ENCODE peak calls at places on chromosomes 5 and 9, in eight cellular contexts. D is neural progenitor cell; C is naive thymus-derived CD4-positive, alpha-beta T cell; F is ovary; W is HCT116; Z is heart right ventricle; S is Peyer's patch; Q is gastrocnemius medialis. M is an unnamed sample. For H3K4me1, the result is how much of the 10 kb centered on the place peaks cover.

GRCh38 chr5:120690621-120691407 is 226.7 kb downstream of the PRR16 start:
- DNase-seq in W (no peak), C (no peak), D (no peak), S (no peak), F (no peak), Z (no peak), Q (no peak), M (no peak)

GRCh38 chr5:111618644-111619271 is 106.4 kb upstream of the STARD4 start:
- DNase-seq in F (no peak), Q (no peak), D (no peak), Z (no peak), W (no peak), C (no peak), S (no peak), M (no peak)

GRCh38 chr5:17203329-17204132 is 13.9 kb upstream of the BASP1 start:
- DNase-seq in Q (no peak), S (no peak), Z (no peak), D (peak), W (peak), F (no peak), C (peak), M (no peak)

GRCh38 chr5:154267516-154267915 is 77.0 kb downstream of the GALNT10 start:
- DNase-seq in W (no peak), Q (no peak), C (no peak), Z (no peak), S (no peak), D (no peak), F (no peak), M (no peak)

GRCh38 chr5:124894541-124894940 is 148.1 kb upstream of the ZNF608 start:
- DNase-seq in Z (no peak), W (no peak), S (no peak), D (no peak), Q (no peak), C (no peak), F (no peak), M (no peak)

GRCh38 chr5:55063220-55063863 is 39.1 kb upstream of the GZMA start:
- DNase-seq in Z (no peak), W (no peak), Q (no peak), D (no peak), C (no peak), F (no peak), S (no peak), M (no peak)

GRCh38 chr9:71587576-71588362 is 180.5 kb downstream of the CEMIP2 start:
- DNase-seq in W (no peak), C (no peak), F (no peak), Q (no peak), D (no peak), Z (no peak), S (no peak), M (no peak)

GRCh38 chr9:121303456-121304451 is 35.8 kb downstream of the GSN start:
- DNase-seq in D (no peak), S (peak), W (no peak), Q (peak), F (no peak), Z (no peak), C (no peak), M (peak)

GRCh38 chr5:143600396-143601075 is 197.1 kb upstream of the NR3C1 start:
- DNase-seq in D (no peak), F (no peak), Z (no peak), Q (no peak), C (no peak), S (no peak), W (no peak), M (no peak)

GRCh38 chr5:180910735-180911134 is 11.8 kb downstream of the BTNL8 start:
- DNase-seq in D (no peak), F (no peak), Q (no peak), S (no peak), W (no peak), C (no peak), Z (no peak), M (no peak)

GRCh38 chr9:112486221-112487007 is at the start of gene KIAA1958:
- DNase-seq in W (peak), Z (peak), C (peak), D (peak), F (peak), Q (peak), S (peak), M (peak)

GRCh38 chr5:100856462-100856861 is 46.6 kb downstream of the ST8SIA4 start:
- DNase-seq in F (no peak), Q (no peak), C (no peak), Z (no peak), S (no peak), W (no peak), D (no peak), M (no peak)

GRCh38 chr9:18580146-18580545 is 106.2 kb downstream of the ADAMTSL1 start:
- DNase-seq in C (no peak), W (no peak), S (no peak), F (no peak), Q (no peak), Z (no peak), D (no peak), M (no peak)

GRCh38 chr9:21690561-21690960 is 111.9 kb upstream of the MTAP start:
- DNase-seq in D (no peak), W (no peak), Q (no peak), C (no peak), S (no peak), F (no peak), Z (no peak), M (no peak)

GRCh38 chr5:117494208-117494607 is 919.6 kb upstream of the SEMA6A start:
- DNase-seq in F (no peak), C (no peak), S (no peak), W (no peak), D (no peak), Z (no peak), Q (no peak), M (no peak)

GRCh38 chr9:108776920-108777650 is 78.7 kb downstream of the ACTL7B start:
- DNase-seq in F (no peak), D (no peak), Q (no peak), W (no peak), C (no peak), S (no peak), Z (no peak), M (no peak)

GRCh38 chr9:19102181-19102630 is 498 bp downstream of the HAUS6 start:
- DNase-seq in C (peak), W (no peak), D (peak), Q (no peak), Z (no peak), F (peak), S (peak), M (peak)

GRCh38 chr5:75681125-75681830 is 36.0 kb downstream of the POC5 start:
- DNase-seq in Z (no peak), W (peak), Q (no peak), S (no peak), F (no peak), D (peak), C (peak), M (no peak)

GRCh38 chr5:83513491-83513890 is 41.9 kb downstream of the VCAN start:
- DNase-seq in Q (no peak), C (no peak), W (no peak), D (no peak), S (no peak), Z (no peak), F (no peak), M (no peak)

GRCh38 chr5:1799110-1799601 is 481 bp downstream of the MRPL36 start:
- DNase-seq in W (no peak), Q (no peak), Z (no peak), C (no peak), F (peak), S (no peak), D (peak), M (no peak)

GRCh38 chr5:155906046-155906445 is 420.9 kb upstream of the SGCD start:
- DNase-seq in Z (no peak), D (no peak), C (no peak), S (no peak), F (no peak), W (no peak), Q (no peak), M (no peak)

GRCh38 chr5:43643750-43644149 is 40.8 kb downstream of the NNT start:
- DNase-seq in W (no peak), Q (no peak), C (no peak), F (no peak), Z (no peak), D (no peak), S (no peak), M (no peak)

GRCh38 chr9:38067892-38068615 is 973 bp downstream of the SHB start:
- DNase-seq in D (peak), Q (no peak), F (peak), W (no peak), C (peak), S (no peak), Z (peak), M (peak)

GRCh38 chr9:76530458-76531100 is 71.6 kb downstream of the GCNT1 start:
- DNase-seq in S (no peak), Q (no peak), Z (no peak), W (no peak), C (no peak), D (no peak), F (no peak), M (no peak)

GRCh38 chr9:132164604-132165362 is 2.9 kb downstream of the NTNG2 start:
- DNase-seq in S (no peak), C (no peak), D (peak), Q (peak), Z (no peak), F (no peak), W (no peak), M (no peak)

DNA sequence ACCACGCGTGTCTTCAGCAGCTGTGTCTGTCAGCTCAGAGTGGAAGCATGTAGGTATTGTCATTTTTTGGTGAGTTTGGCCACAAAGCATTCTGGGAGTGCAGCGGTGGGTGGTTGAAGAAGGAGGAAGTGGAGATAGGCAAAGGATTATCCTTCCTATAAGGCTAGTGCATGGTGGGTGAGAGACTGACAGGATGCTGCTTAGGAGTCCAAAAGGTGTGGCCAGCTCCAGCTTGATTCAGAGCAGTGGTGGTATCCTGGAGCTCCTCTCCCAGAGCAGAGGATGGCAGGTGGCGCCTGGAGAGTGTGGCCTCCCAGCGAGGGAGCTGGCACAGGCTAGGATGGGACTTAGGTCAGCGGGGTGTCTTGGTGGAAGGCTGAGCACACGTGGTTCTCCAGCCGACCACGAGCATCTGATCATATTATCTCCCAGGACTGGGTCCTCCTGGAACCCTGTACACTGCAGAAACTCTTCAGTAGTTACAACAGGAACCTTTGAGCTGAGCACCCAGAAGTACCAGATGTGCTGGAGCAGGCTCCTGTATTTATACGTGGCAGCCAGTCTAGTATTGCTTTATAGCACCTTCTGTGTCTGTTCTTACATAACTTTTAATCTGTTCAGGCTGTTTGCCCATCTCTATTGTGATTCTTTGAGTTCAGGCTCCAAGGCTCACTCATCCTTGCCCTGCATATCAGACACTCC is 29.6 kb downstream of the MAML1 start:
- DNase-seq in Q (no peak), Z (no peak), C (peak), F (no peak), S (peak), D (no peak), W (no peak), M (no peak)
- H3K4me1 ChIP-seq in Q (half or more), Z (half or more), C (under half), F (under half), S (under half), D (under half), W (under half), M (half or more)

DNA sequence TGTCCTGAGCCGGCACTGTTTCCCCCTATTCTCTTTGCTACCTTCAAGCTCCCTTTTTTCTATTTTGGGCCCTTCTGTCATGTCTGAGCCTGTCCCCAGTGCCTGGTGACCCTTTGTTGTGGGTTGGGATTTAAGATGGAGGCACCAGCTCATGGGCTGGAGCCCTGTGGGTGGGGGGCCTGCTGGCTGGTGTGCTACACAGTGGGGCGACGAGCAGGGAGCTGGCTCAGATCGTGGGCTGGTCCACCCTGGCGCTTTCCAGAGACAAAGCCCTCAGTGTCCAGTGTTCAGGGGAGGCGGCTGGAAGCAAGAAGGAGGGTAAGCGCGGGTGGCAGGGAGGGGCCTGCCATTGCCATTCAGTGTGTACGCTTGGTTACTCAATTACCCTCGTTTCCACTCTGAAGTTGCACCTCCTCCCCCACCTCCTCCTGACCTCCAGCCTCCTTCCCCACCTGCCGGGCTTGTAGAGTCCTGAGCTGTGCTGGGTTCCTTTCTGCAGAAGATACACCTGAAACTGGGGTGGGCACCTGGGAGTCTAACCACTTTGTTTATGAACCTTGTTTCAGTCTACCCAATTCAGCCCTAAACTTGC is 49.8 kb downstream of the MVB12B start:
- DNase-seq in D (peak), Q (no peak), C (no peak), F (no peak), W (no peak), Z (no peak), S (no peak), M (no peak)
- H3K4me3 ChIP-seq in D (peak), Q (no peak), C (no peak), F (no peak), W (no peak), Z (no peak), S (no peak), M (no peak)

DNA sequence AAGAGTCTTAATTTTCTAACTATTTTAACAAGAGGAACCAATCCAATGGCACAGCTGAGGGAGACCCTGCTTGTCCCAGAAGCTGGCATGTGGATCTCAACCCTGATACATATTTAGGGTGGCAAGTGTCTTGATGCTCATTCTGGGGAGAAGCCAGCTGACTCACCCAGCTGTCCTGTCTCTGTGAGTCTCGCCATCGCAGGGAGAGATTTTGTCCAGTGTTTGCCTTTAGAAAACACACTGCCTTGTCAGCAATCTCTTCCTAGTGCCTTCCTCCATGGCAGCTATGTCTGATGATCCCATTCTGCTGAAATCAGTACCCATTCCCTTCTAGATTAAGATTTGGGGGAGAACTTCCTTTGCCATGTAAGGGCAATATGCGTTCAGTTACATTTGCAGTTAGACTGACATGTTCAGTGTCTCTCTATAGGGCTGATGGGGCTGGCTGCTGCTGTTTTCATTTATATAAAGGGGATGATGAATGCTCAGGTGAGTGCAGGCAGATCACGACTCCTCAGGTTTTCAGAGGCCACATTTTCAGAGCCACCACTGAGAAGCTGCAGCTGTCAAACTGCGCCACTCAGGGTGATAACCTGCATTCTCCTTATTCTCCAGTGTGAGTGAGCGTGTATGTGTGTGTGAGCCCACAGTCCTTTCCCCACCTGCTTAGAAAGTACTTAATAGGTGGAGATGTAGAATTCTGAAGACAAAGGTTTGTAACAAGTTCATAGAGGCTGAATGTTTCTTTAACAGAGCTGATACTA is 217.0 kb downstream of the GAS1 start:
- DNase-seq in Z (no peak), Q (no peak), D (no peak), C (no peak), W (no peak), S (no peak), F (no peak), M (no peak)
- H3K27ac ChIP-seq in Z (no peak), Q (no peak), D (no peak), C (no peak), W (no peak), S (no peak), F (no peak), M (no peak)

GRCh38 chr9:131076347-131077195 is 19.8 kb upstream of the AIF1L start:
- DNase-seq in Z (no peak), F (no peak), D (no peak), C (no peak), W (no peak), S (no peak), Q (no peak), M (no peak)

GRCh38 chr9:131080589-131080988 is 15.7 kb upstream of the AIF1L start:
- DNase-seq in W (no peak), C (no peak), S (no peak), D (no peak), Z (no peak), F (no peak), Q (no peak), M (no peak)

GRCh38 chr9:131081868-131082267 is 14.5 kb upstream of the AIF1L start:
- DNase-seq in S (no peak), D (no peak), C (no peak), F (no peak), Q (no peak), W (no peak), Z (no peak), M (no peak)

GRCh38 chr9:131082774-131083512 is 13.4 kb upstream of the AIF1L start:
- DNase-seq in Z (no peak), W (no peak), F (no peak), Q (no peak), S (no peak), D (no peak), C (no peak), M (no peak)

DNA sequence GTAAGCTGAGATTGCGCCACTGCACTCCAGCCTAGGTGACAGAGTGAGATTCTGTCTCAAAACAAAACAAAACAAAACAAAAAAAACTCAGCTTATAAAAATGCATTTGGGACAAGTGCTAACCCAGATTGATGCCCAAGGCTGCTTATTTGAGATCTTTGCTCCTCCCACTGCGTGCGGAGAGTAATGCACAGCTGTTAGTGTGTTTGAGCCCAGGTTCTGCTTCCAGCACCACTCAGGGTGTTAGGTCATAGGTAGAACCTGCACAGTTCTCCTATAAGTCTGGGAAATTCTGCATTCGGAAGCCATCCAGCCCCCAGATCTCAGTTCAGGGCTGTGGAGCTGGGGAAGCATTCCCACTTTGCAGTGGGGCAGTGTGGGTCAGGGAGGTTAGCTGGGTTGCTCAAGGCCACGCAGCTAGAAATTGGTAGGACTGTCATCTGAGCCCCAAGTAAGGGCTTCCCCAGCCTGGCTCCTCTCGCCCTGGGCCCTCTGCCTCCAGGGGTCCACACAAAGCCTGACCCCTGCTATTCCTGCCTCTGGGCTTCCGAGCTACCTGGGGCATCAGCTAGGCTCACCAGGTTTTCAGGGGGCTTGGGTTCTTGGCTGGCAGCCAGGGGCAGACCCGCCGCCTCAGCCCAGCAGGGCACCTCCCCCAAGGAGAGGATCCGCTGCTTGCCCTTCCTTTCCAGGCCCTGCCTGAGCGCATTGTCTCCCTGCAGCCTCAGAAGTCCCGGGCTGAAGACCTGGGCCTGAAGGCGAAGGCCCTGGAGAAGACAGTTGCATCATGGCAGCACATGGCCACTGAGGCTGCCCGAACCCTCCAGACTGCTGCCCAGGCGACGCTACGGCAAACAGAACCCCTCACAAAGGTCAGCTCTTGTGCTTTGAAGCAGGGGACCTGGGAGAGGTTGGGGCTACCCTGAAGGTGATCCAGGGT is 17.6 kb upstream of the AIF1L start:
- DNase-seq in W (no peak), Q (no peak), D (no peak), F (no peak), Z (no peak), C (no peak), S (no peak), M (no peak)
- H3K4me1 ChIP-seq in W (under half), Q (under half), D (under half), F (under half), Z (under half), C (under half), S (under half), M (under half)

GRCh38 chr5:141383345-141383744 is 803 bp downstream of the PCDHGA7 start:
- DNase-seq in Z (no peak), F (no peak), C (no peak), S (no peak), W (no peak), D (no peak), Q (no peak), M (no peak)
- H3K4me3 ChIP-seq in Z (no peak), F (no peak), C (no peak), S (no peak), W (no peak), D (no peak), Q (peak), M (no peak)

GRCh38 chr5:67221487-67222242 is 25.1 kb upstream of the CD180 start:
- DNase-seq in S (no peak), D (no peak), Q (no peak), F (no peak), Z (no peak), C (peak), W (no peak), M (no peak)
- H3K27ac ChIP-seq in S (peak), D (no peak), Q (no peak), F (no peak), Z (no peak), C (peak), W (no peak), M (peak)

GRCh38 chr5:141840295-141840812 is 37.9 kb downstream of the PCDH1 start:
- DNase-seq in S (no peak), F (no peak), D (no peak), Q (no peak), W (no peak), C (no peak), Z (no peak), M (no peak)

GRCh38 chr5:141843156-141843927 is 34.9 kb downstream of the PCDH1 start:
- DNase-seq in C (no peak), W (no peak), S (no peak), D (no peak), Q (no peak), Z (no peak), F (no peak), M (no peak)

GRCh38 chr5:141840826-141841360 is 37.3 kb downstream of the PCDH1 start:
- DNase-seq in D (no peak), S (no peak), W (no peak), F (no peak), C (no peak), Q (no peak), Z (no peak), M (no peak)

GRCh38 chr5:141841781-141842180 is 36.4 kb downstream of the PCDH1 start:
- DNase-seq in Z (no peak), C (no peak), D (no peak), Q (no peak), F (no peak), W (no peak), S (no peak), M (peak)

GRCh38 chr5:141841376-141841775 is 36.8 kb downstream of the PCDH1 start:
- DNase-seq in D (no peak), Q (no peak), C (no peak), W (no peak), S (peak), Z (peak), F (no peak), M (peak)
- H3K4me1 ChIP-seq in D (half or more), Q (under half), C (under half), W (under half), S (under half), Z (half or more), F (under half), M (half or more)